ENCODE peak calls at places on chromosome 18, in eight cellular contexts. D is retina, V is SK-MEL-5, A is head of caudate nucleus, Z is mesothelial cell of epicardium, M is sigmoid colon, P is amniotic epithelial cell, E is HEK293T. F is an unnamed sample.

GRCh38 chr18:78862395-78862794 is 117.2 kb upstream of the SALL3 start:
- DNase-seq in P (no peak), Z (no peak), E (no peak), M (no peak), V (no peak), D (no peak), A (no peak), F (no peak)

GRCh38 chr18:31555971-31556747 is 35.5 kb upstream of the TTR start:
- DNase-seq in A (peak; percentile 63), M (no peak), P (peak; percentile 73), E (peak; percentile 73), Z (no peak), V (peak; percentile 80), D (peak; percentile 71), F (peak; percentile 76)

GRCh38 chr18:59612461-59612860 is 84.8 kb downstream of the CCBE1 start:
- DNase-seq in V (no peak), D (no peak), E (no peak), P (peak; percentile 38), M (no peak), Z (no peak), A (no peak), F (no peak)

GRCh38 chr18:59994357-59994756 is 94.6 kb downstream of the PMAIP1 start:
- DNase-seq in D (no peak), V (peak; percentile 38), E (no peak), Z (no peak), P (no peak), M (no peak), A (no peak), F (no peak)

GRCh38 chr18:75438891-75439290 is 11.4 kb upstream of the SMIM21 start:
- DNase-seq in A (no peak), E (no peak), Z (no peak), M (no peak), P (peak; percentile 62), V (no peak), D (no peak), F (no peak)

GRCh38 chr18:5295981-5296705 is 617 bp upstream of the ZBTB14 start:
- DNase-seq in E (peak; percentile 82), M (peak; percentile 98), V (peak; percentile 95), P (peak; percentile 96), A (peak; percentile 94), Z (peak; percentile 92), D (peak; percentile 95), F (peak; percentile 90)

GRCh38 chr18:79590191-79591039 is 89.2 kb upstream of the CTDP1 start:
- DNase-seq in M (peak; percentile 62), A (peak; percentile 50), P (no peak), V (no peak), E (no peak), D (peak; percentile 73), Z (no peak), F (no peak)

GRCh38 chr18:9732031-9732430 is 23.9 kb downstream of the RAB31 start:
- DNase-seq in A (no peak), Z (no peak), M (peak; percentile 60), V (no peak), P (no peak), E (no peak), D (no peak), F (no peak)

GRCh38 chr18:70558371-70558770 is 269.5 kb downstream of the SOCS6 start:
- DNase-seq in M (no peak), A (no peak), D (no peak), Z (no peak), V (no peak), E (no peak), P (no peak), F (no peak)

GRCh38 chr18:3207565-3207964 is 12.2 kb downstream of the MYOM1 start:
- DNase-seq in M (no peak), Z (no peak), E (no peak), D (no peak), V (no peak), A (no peak), P (peak; percentile 34), F (no peak)

GRCh38 chr18:23658296-23658695 is 4.4 kb downstream of the ANKRD29 start:
- DNase-seq in A (no peak), V (no peak), Z (no peak), M (no peak), E (no peak), D (no peak), P (peak; percentile 55), F (no peak)

GRCh38 chr18:32553174-32553573 is 82.5 kb upstream of the GAREM1 start:
- DNase-seq in Z (no peak), A (no peak), D (no peak), M (no peak), V (no peak), E (no peak), P (peak; percentile 40), F (no peak)

GRCh38 chr18:42425025-42425424 is 470.0 kb downstream of the PIK3C3 start:
- DNase-seq in D (no peak), M (no peak), A (no peak), P (no peak), E (no peak), Z (no peak), V (no peak), F (no peak)

GRCh38 chr18:48875942-48876511 is 74.7 kb downstream of the SMAD7 start:
- DNase-seq in D (peak; percentile 65), E (peak; percentile 21), A (no peak), M (peak; percentile 53), V (no peak), Z (no peak), P (peak; percentile 27), F (no peak)

GRCh38 chr18:35933982-35934381 is 38.5 kb upstream of the RMP24 start:
- DNase-seq in Z (no peak), P (no peak), E (no peak), M (no peak), V (no peak), A (no peak), D (no peak), F (no peak)

GRCh38 chr18:48002933-48003365 is 72.5 kb upstream of the SMAD2 start:
- DNase-seq in Z (no peak), D (peak; percentile 56), V (peak; percentile 39), A (no peak), E (no peak), P (peak; percentile 75), M (no peak), F (no peak)

GRCh38 chr18:24482826-24483225 is 22.4 kb downstream of the HRH4 start:
- DNase-seq in M (no peak), D (peak; percentile 28), Z (no peak), V (no peak), E (no peak), A (no peak), P (no peak), F (no peak)

GRCh38 chr18:30982285-30982992 is 60.1 kb downstream of the DSC3 start:
- DNase-seq in E (no peak), D (no peak), P (no peak), Z (no peak), V (no peak), A (no peak), M (no peak), F (no peak)

GRCh38 chr18:78605255-78605654 is 374.4 kb upstream of the SALL3 start:
- DNase-seq in P (no peak), E (no peak), M (no peak), V (no peak), D (no peak), A (no peak), Z (no peak), F (no peak)

GRCh38 chr18:48804856-48805610 is 145.7 kb downstream of the SMAD7 start:
- DNase-seq in A (no peak), E (no peak), D (no peak), V (no peak), Z (no peak), P (no peak), M (peak; percentile 42), F (no peak)

GRCh38 chr18:39162013-39162412 is 1596.4 kb upstream of the CELF4 start:
- DNase-seq in D (no peak), M (no peak), P (no peak), A (no peak), E (no peak), V (no peak), Z (no peak), F (no peak)

GRCh38 chr18:14117611-14118010 is 14.6 kb downstream of the ZNF519 start:
- DNase-seq in E (no peak), M (no peak), V (no peak), D (no peak), Z (no peak), P (no peak), A (peak; percentile 33), F (no peak)

GRCh38 chr18:76619342-76620315 is 124.6 kb upstream of the ZNF516 start:
- DNase-seq in D (peak; percentile 91), Z (no peak), A (peak; percentile 23), V (no peak), P (peak; percentile 98), M (peak; percentile 86), E (peak; percentile 21), F (peak; percentile 27)

GRCh38 chr18:12520442-12520992 is 112.8 kb downstream of the PRELID3A start:
- DNase-seq in E (no peak), D (peak; percentile 24), A (no peak), V (no peak), P (peak; percentile 58), M (no peak), Z (no peak), F (no peak)

GRCh38 chr18:68435581-68435980 is 279.3 kb downstream of the TMX3 start:
- DNase-seq in E (no peak), M (no peak), D (no peak), P (no peak), A (no peak), Z (no peak), V (no peak), F (no peak)

GRCh38 chr18:45061359-45061758 is 380.7 kb downstream of the SETBP1 start:
- DNase-seq in E (no peak), Z (no peak), M (no peak), A (no peak), D (no peak), V (no peak), P (no peak), F (no peak)

GRCh38 chr18:32049393-32050161 is 31.0 kb downstream of the RNF125 start:
- DNase-seq in Z (no peak), V (no peak), M (no peak), A (peak; percentile 13), D (no peak), E (no peak), P (peak; percentile 46), F (peak; percentile 52)

GRCh38 chr18:3525870-3526420 is 76.0 kb downstream of the TGIF1 start:
- DNase-seq in D (peak; percentile 52), A (peak; percentile 67), Z (no peak), E (no peak), V (peak; percentile 56), M (no peak), P (no peak), F (peak; percentile 81)

GRCh38 chr18:57439617-57439975 is 4.4 kb downstream of the ONECUT2 start:
- DNase-seq in E (no peak), V (no peak), A (no peak), M (no peak), P (no peak), Z (no peak), D (peak; percentile 74), F (no peak)

GRCh38 chr18:6370410-6370809 is 44.3 kb downstream of the L3MBTL4 start:
- DNase-seq in A (no peak), V (no peak), D (no peak), E (peak; percentile 13), P (no peak), M (no peak), Z (no peak), F (no peak)

GRCh38 chr18:50277935-50278334 is 3.4 kb downstream of the MBD1 start:
- DNase-seq in A (no peak), E (no peak), Z (no peak), M (no peak), V (no peak), D (no peak), P (peak; percentile 90), F (no peak)

GRCh38 chr18:61580061-61580460 is 246.8 kb downstream of the CDH20 start:
- DNase-seq in V (no peak), M (no peak), E (no peak), Z (no peak), P (peak; percentile 44), D (no peak), A (no peak), F (no peak)

GRCh38 chr18:10143601-10144000 is 229.8 kb downstream of the VAPA start:
- DNase-seq in A (no peak), E (no peak), M (no peak), D (no peak), P (no peak), V (no peak), Z (no peak), F (no peak)

GRCh38 chr18:42028232-42028832 is 73.3 kb downstream of the PIK3C3 start:
- DNase-seq in M (no peak), D (peak; percentile 33), P (peak; percentile 56), Z (no peak), E (peak; percentile 21), A (peak; percentile 36), V (peak; percentile 51), F (peak; percentile 58)